ENCODE peak calls at places on chromosome X, in four cellular contexts. B, F, Y and I are unnamed samples. For H3K4me1 and H3K9me3, the result is how much of the 10 kb centered on the place peaks cover.

GRCh38 chrX:130975947-130976346 is 72.9 kb upstream of the ENOX2 start:
- ATAC-seq in F (peak), Y (peak), B (peak), I (no peak)

GRCh38 chrX:63686878-63687714 is 97.9 kb downstream of the ARHGEF9 start:
- ATAC-seq in B (peak), Y (peak), F (peak), I (no peak)

GRCh38 chrX:39642071-39642470 is 455.7 kb downstream of the BCOR start:
- ATAC-seq in B (no peak), Y (peak), F (no peak), I (no peak)

GRCh38 chrX:30302957-30303356 is 6.2 kb downstream of the NR0B1 start:
- ATAC-seq in Y (peak), F (peak), B (peak), I (no peak)

GRCh38 chrX:132737743-132738142 is 220.7 kb downstream of the HS6ST2 start:
- ATAC-seq in Y (no peak), B (peak), F (no peak), I (no peak)

GRCh38 chrX:70033348-70033747 is 16.4 kb downstream of the AWAT2 start:
- ATAC-seq in Y (peak), F (no peak), B (peak), I (no peak)

GRCh38 chrX:55640854-55641253 is 17.7 kb downstream of the FOXR2 start:
- ATAC-seq in Y (no peak), B (no peak), F (no peak), I (no peak)

GRCh38 chrX:115602729-115603389 is 41.9 kb downstream of the PLS3 start:
- ATAC-seq in Y (no peak), B (no peak), F (peak), I (no peak)

GRCh38 chrX:136779346-136779781 is 1.4 kb downstream of the ARHGEF6 start:
- ATAC-seq in F (no peak), Y (no peak), B (no peak), I (no peak)

GRCh38 chrX:39874202-39874816 is 223.4 kb downstream of the BCOR start:
- ATAC-seq in B (no peak), F (no peak), Y (no peak), I (no peak)

GRCh38 chrX:147803948-147804347 is 107.8 kb upstream of the FMR1 start:
- ATAC-seq in F (no peak), Y (peak), B (peak), I (no peak)

GRCh38 chrX:132071260-132071659 is 48.2 kb downstream of the STK26 start:
- ATAC-seq in Y (no peak), F (no peak), B (no peak), I (no peak)

GRCh38 chrX:77519765-77520164 is 72.6 kb downstream of the FGF16 start:
- ATAC-seq in F (no peak), B (no peak), Y (no peak), I (no peak)

GRCh38 chrX:48914593-48915493 is 3.4 kb upstream of the SLC35A2 start:
- ATAC-seq in B (no peak), F (no peak), Y (no peak), I (no peak)

GRCh38 chrX:48917139-48917980 is 1.5 kb downstream of the PIM2 start:
- ATAC-seq in Y (peak), B (peak), F (peak), I (peak)

GRCh38 chrX:48910926-48911406 is 480 bp downstream of the SLC35A2 start:
- ATAC-seq in Y (no peak), F (peak), B (no peak), I (no peak)

GRCh38 chrX:48911407-48912182 is at the start of gene SLC35A2:
- ATAC-seq in Y (peak), B (peak), F (peak), I (peak)

DNA sequence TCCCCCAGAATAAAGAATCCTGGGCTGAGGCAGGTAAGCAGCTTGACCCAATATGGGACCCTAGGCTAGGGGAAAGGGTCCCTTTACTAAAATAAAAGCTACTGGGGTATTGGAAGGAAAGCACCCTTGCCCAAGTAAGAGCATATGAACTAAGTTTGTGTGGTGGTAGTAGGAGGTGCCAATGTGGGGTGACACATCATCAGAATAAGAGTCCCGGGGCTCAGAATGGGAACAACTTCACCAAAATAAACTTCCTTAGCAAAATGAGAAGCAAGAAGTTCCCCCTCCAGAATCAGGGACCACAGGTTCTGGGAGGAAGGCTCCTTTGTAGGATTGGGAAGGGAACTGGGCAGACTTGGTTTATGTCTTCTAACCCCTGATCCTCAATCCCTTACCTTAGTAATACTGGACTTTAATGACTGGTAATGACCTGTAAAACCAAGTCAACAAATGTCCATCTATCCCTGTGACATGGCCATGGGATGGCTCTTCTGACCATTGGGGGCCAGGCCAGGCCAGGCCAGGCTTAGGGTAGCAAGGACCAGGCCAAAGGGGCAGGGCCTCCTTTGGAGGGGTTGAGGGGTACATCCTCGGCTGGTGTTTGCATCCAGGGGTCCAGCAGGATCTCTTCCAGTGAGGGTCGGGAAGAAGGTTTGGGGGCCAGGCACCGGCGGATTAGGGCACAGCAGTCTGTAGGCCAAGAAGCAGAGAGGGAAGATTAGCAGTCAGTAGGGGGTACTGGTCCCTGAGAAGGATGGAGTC is 2.3 kb upstream of the SLC35A2 start:
- ATAC-seq in Y (no peak), F (no peak), B (no peak), I (no peak)
- H3K4me1 ChIP-seq in Y (under half), F (under half), B (under half), I (under half)

GRCh38 chrX:12974797-12975669 is at the start of gene TMSB4X:
- ATAC-seq in B (peak), Y (peak), F (peak), I (peak)

GRCh38 chrX:12972867-12973560 is 1.9 kb upstream of the TMSB4X start:
- ATAC-seq in F (no peak), Y (no peak), B (no peak), I (no peak)

GRCh38 chrX:12974217-12974796 is 603 bp upstream of the TMSB4X start:
- ATAC-seq in F (peak), B (peak), Y (no peak), I (peak)

GRCh38 chrX:12972239-12972638 is 2.7 kb upstream of the TMSB4X start:
- ATAC-seq in B (no peak), F (no peak), Y (no peak), I (no peak)

GRCh38 chrX:12973561-12974216 is 1.2 kb upstream of the TMSB4X start:
- ATAC-seq in F (peak), B (no peak), Y (no peak), I (no peak)
- H3K27ac ChIP-seq in F (peak), B (peak), Y (no peak), I (peak)

GRCh38 chrX:17987783-17988182 is 126.7 kb upstream of the RAI2 start:
- ATAC-seq in Y (no peak), B (no peak), F (no peak), I (no peak)

GRCh38 chrX:17983389-17983788 is 122.3 kb upstream of the RAI2 start:
- ATAC-seq in F (no peak), B (no peak), Y (no peak), I (no peak)

GRCh38 chrX:17984415-17984814 is 123.3 kb upstream of the RAI2 start:
- ATAC-seq in F (no peak), Y (no peak), B (no peak), I (no peak)

GRCh38 chrX:17986977-17987376 is 125.9 kb upstream of the RAI2 start:
- ATAC-seq in F (no peak), Y (no peak), B (no peak), I (no peak)

GRCh38 chrX:17986440-17986839 is 125.3 kb upstream of the RAI2 start:
- ATAC-seq in Y (no peak), B (no peak), F (no peak), I (no peak)
- H3K9me3 ChIP-seq in Y (under half), B (under half), F (under half), I (under half)

GRCh38 chrX:78650906-78651437 is 8.2 kb downstream of the RTL3 start:
- ATAC-seq in Y (no peak), F (no peak), B (no peak), I (no peak)

GRCh38 chrX:78658851-78659744 is at the start of gene RTL3:
- ATAC-seq in F (peak), B (peak), Y (no peak), I (peak)

GRCh38 chrX:78659955-78660354 is 827 bp upstream of the RTL3 start:
- ATAC-seq in B (no peak), Y (no peak), F (no peak), I (no peak)

GRCh38 chrX:78652971-78653822 is 5.9 kb downstream of the RTL3 start:
- ATAC-seq in Y (peak), B (peak), F (peak), I (peak)

GRCh38 chrX:78655642-78656041 is 3.5 kb downstream of the RTL3 start:
- ATAC-seq in Y (no peak), F (no peak), B (no peak), I (no peak)
- H3K4me1 ChIP-seq in Y (under half), F (under half), B (under half), I (under half)